ENCODE peak calls at places on chromosomes 4 and X, in eight cellular contexts. F is iris pigment epithelial cell; M is T-helper 1 cell; E is GM04503; H is GM23248; B is amniotic stem cell; I is Caki2; K is stimulated activated CD4-positive, alpha-beta T cell treated with anti-CD3 and anti-CD28 coated beads, Interleukin-12 subunit alpha, Interleukin-12 subunit beta, amount 100 ng/mL, for 24 hours. G is an unnamed sample.

GRCh38 chrX:15724911-15725310 is 13.2 kb upstream of the CA5B start:
- DNase-seq in I (no peak), M (no peak), H (no peak), K (no peak), F (no peak), B (no peak), E (no peak), G (no peak)

GRCh38 chr4:117965608-117966007 is 68.7 kb upstream of the NDST3 start:
- DNase-seq in E (no peak), M (no peak), F (no peak), K (no peak), I (no peak), H (no peak), B (no peak), G (no peak)

GRCh38 chr4:76459291-76459723 is 24.3 kb downstream of the SHROOM3 start:
- DNase-seq in B (no peak), F (peak), H (peak), M (no peak), K (no peak), I (peak), E (peak), G (no peak)

GRCh38 chrX:95974885-95975284 is 709.8 kb upstream of the DIAPH2 start:
- DNase-seq in M (no peak), E (no peak), H (no peak), B (no peak), K (no peak), I (no peak), F (no peak), G (no peak)

GRCh38 chr4:78379991-78380739 is 171.4 kb upstream of the ANXA3 start:
- DNase-seq in H (peak), K (no peak), M (no peak), I (peak), E (peak), B (no peak), F (peak), G (no peak)

GRCh38 chr4:61752617-61753016 is 552.5 kb downstream of the ADGRL3 start:
- DNase-seq in I (no peak), F (no peak), H (no peak), B (no peak), K (no peak), E (no peak), M (no peak), G (no peak)

GRCh38 chr4:48247142-48247877 is 22.3 kb downstream of the TEC start:
- DNase-seq in B (peak), M (no peak), I (no peak), K (no peak), F (peak), E (no peak), H (peak), G (no peak)

GRCh38 chr4:84681488-84682274 is 98.8 kb downstream of the CDS1 start:
- DNase-seq in H (peak), M (no peak), F (peak), B (peak), E (peak), I (peak), K (no peak), G (peak)

GRCh38 chr4:169774466-169775445 is 17.0 kb upstream of the HPF1 start:
- DNase-seq in F (no peak), M (peak), B (no peak), K (no peak), I (no peak), H (peak), E (no peak), G (no peak)

GRCh38 chr4:160745126-160745525 is 1418.7 kb downstream of the FSTL5 start:
- DNase-seq in B (no peak), H (no peak), I (peak), M (no peak), K (no peak), E (no peak), F (peak), G (no peak)

GRCh38 chr4:183504930-183505555 is at the start of gene ING2:
- DNase-seq in M (no peak), K (no peak), H (peak), F (peak), E (no peak), B (peak), I (no peak), G (no peak)

GRCh38 chr4:75724867-75725724 is 719 bp downstream of the USO1 start:
- DNase-seq in M (peak), K (peak), B (peak), I (peak), F (peak), E (peak), H (peak), G (no peak)

GRCh38 chr4:90145331-90145730 is 18.1 kb downstream of the CCSER1 start:
- DNase-seq in K (no peak), I (no peak), M (no peak), B (no peak), F (no peak), E (no peak), H (no peak), G (no peak)

GRCh38 chr4:76197971-76198410 is 15.6 kb downstream of the SCARB2 start:
- DNase-seq in M (no peak), E (no peak), B (peak), K (no peak), H (peak), F (peak), I (no peak), G (no peak)

G was measured in glomerular endothelial cell.